ENCODE peak calls at places on chromosomes 16 and 17, in nine cellular contexts. W is KG1; F is nephron progenitor cell; A is GM04504; G is HuH-7; Y is fibroblast of lung; B is activated CD8-positive, alpha-beta T cell treated with anti-CD3 and anti-CD28 coated beads, Interleukin-2, amount 10 ng/mL, durations not matched to agents 7 days and 5 days; P is HFFc6; T is HEK293T. S is an unnamed sample.

GRCh38 chr17:18101828-18102227 is 6.7 kb upstream of the MYO15A start:
- DNase-seq in W (no peak), F (no peak), A (no peak), G (no peak), Y (no peak), B (no peak), P (no peak), T (no peak), S (no peak)

GRCh38 chr16:48811478-48811877 is 201.5 kb upstream of the N4BP1 start:
- DNase-seq in W (no peak), F (no peak), A (no peak), G (no peak), Y (no peak), B (no peak), P (no peak), T (no peak), S (no peak)

GRCh38 chr17:76007850-76008165 is 7.2 kb downstream of the CDK3 start:
- DNase-seq in W (no peak), F (no peak), A (no peak), G (no peak), Y (no peak), B (no peak), P (no peak), T (no peak), S (no peak)

GRCh38 chr17:30363715-30364202 is 15.0 kb upstream of the CPD start:
- DNase-seq in W (peak; percentile 36), F (no peak), A (peak; percentile 34), G (no peak), Y (peak; percentile 84), B (peak; percentile 87), P (peak; percentile 81), T (no peak), S (peak; percentile 35)

GRCh38 chr17:40425741-40426140 is 8.0 kb upstream of the TOP2A start:
- DNase-seq in W (no peak), F (no peak), A (no peak), G (no peak), Y (no peak), B (no peak), P (no peak), T (no peak), S (no peak)

GRCh38 chr17:27471321-27472269 is 15.3 kb downstream of the KSR1 start:
- DNase-seq in W (no peak), F (no peak), A (no peak), G (no peak), Y (no peak), B (peak; percentile 89), P (no peak), T (no peak), S (no peak)

GRCh38 chr16:27520982-27521673 is 28.6 kb downstream of the GTF3C1 start:
- DNase-seq in W (no peak), F (no peak), A (no peak), G (no peak), Y (peak; percentile 41), B (no peak), P (no peak), T (no peak), S (no peak)

GRCh38 chr17:49515196-49515770 is 20.2 kb downstream of the NGFR start:
- DNase-seq in W (no peak), F (peak; percentile 68), A (peak; percentile 97), G (peak; percentile 51), Y (peak; percentile 99), B (no peak), P (peak; percentile 87), T (peak; percentile 58), S (peak; percentile 98)

GRCh38 chr17:72193395-72194106 is 72.7 kb downstream of the SOX9 start:
- DNase-seq in W (no peak), F (no peak), A (no peak), G (no peak), Y (no peak), B (no peak), P (no peak), T (no peak), S (no peak)

GRCh38 chr17:35046740-35047283 is 16.7 kb downstream of the RFFL start:
- DNase-seq in W (no peak), F (no peak), A (peak; percentile 41), G (no peak), Y (peak; percentile 30), B (peak; percentile 78), P (no peak), T (peak; percentile 30), S (peak; percentile 8)

GRCh38 chr17:72282439-72283029 is 161.7 kb downstream of the SOX9 start:
- DNase-seq in W (no peak), F (no peak), A (no peak), G (no peak), Y (no peak), B (no peak), P (no peak), T (no peak), S (no peak)

GRCh38 chr16:4624827-4625616 is 396 bp downstream of the MGRN1 start:
- DNase-seq in W (peak; percentile 53), F (peak; percentile 71), A (no peak), G (no peak), Y (peak; percentile 66), B (peak; percentile 77), P (peak; percentile 22), T (peak; percentile 32), S (no peak)

GRCh38 chr17:35214192-35214591 is 20.0 kb upstream of the SLC35G3 start:
- DNase-seq in W (peak; percentile 39), F (no peak), A (no peak), G (no peak), Y (no peak), B (peak; percentile 78), P (no peak), T (no peak), S (no peak)

GRCh38 chr17:10789694-10790271 is 14.1 kb downstream of the TMEM238L start:
- DNase-seq in W (no peak), F (no peak), A (no peak), G (no peak), Y (no peak), B (no peak), P (no peak), T (no peak), S (no peak)

GRCh38 chr17:65385726-65386125 is 175.7 kb downstream of the AXIN2 start:
- DNase-seq in W (no peak), F (no peak), A (no peak), G (peak; percentile 45), Y (no peak), B (no peak), P (no peak), T (no peak), S (no peak)

GRCh38 chr17:79842136-79842655 is 3.0 kb upstream of the CBX4 start:
- DNase-seq in W (no peak), F (peak; percentile 21), A (no peak), G (no peak), Y (no peak), B (no peak), P (no peak), T (no peak), S (no peak)

GRCh38 chr16:72261127-72261526 is 89.2 kb upstream of the PMFBP1 start:
- DNase-seq in W (no peak), F (no peak), A (no peak), G (no peak), Y (no peak), B (no peak), P (no peak), T (no peak), S (no peak)

GRCh38 chr17:75619506-75620431 is 13.5 kb upstream of the SMIM5 start:
- DNase-seq in W (no peak), F (peak; percentile 82), A (no peak), G (peak; percentile 96), Y (peak; percentile 14), B (peak; percentile 47), P (peak; percentile 13), T (peak; percentile 61), S (no peak)

GRCh38 chr17:57441270-57441600 is 184.9 kb downstream of the MSI2 start:
- DNase-seq in W (no peak), F (no peak), A (no peak), G (no peak), Y (no peak), B (no peak), P (no peak), T (no peak), S (no peak)

GRCh38 chr16:30641378-30641982 is 9.3 kb upstream of the PRR14 start:
- DNase-seq in W (no peak), F (no peak), A (no peak), G (no peak), Y (no peak), B (no peak), P (no peak), T (no peak), S (no peak)

GRCh38 chr16:72244853-72245252 is 72.9 kb upstream of the PMFBP1 start:
- DNase-seq in W (no peak), F (no peak), A (no peak), G (no peak), Y (no peak), B (no peak), P (no peak), T (no peak), S (no peak)

GRCh38 chr17:1082579-1082978 is 85.7 kb downstream of the TIMM22 start:
- DNase-seq in W (no peak), F (no peak), A (no peak), G (no peak), Y (peak; percentile 79), B (no peak), P (peak; percentile 49), T (no peak), S (no peak)

GRCh38 chr16:9012848-9013507 is 49.3 kb upstream of the USP7 start:
- DNase-seq in W (no peak), F (peak; percentile 60), A (no peak), G (no peak), Y (peak; percentile 5), B (no peak), P (no peak), T (no peak), S (no peak)

GRCh38 chr17:42055003-42055402 is 4.6 kb upstream of the C17orf113 start:
- DNase-seq in W (no peak), F (no peak), A (no peak), G (no peak), Y (no peak), B (no peak), P (no peak), T (no peak), S (no peak)

GRCh38 chr16:86956437-86956836 is 360.8 kb downstream of the C16orf95 start:
- DNase-seq in W (no peak), F (no peak), A (no peak), G (no peak), Y (no peak), B (no peak), P (no peak), T (no peak), S (no peak)

GRCh38 chr16:69906838-69907301 is 44.3 kb upstream of the CLEC18A start:
- DNase-seq in W (no peak), F (no peak), A (peak; percentile 47), G (no peak), Y (peak; percentile 80), B (no peak), P (peak; percentile 72), T (no peak), S (no peak)

GRCh38 chr17:82097187-82097918 is 683 bp downstream of the FASN start:
- DNase-seq in W (no peak), F (peak; percentile 69), A (peak; percentile 28), G (peak; percentile 56), Y (peak; percentile 47), B (peak; percentile 45), P (peak; percentile 31), T (peak; percentile 42), S (peak; percentile 15)

GRCh38 chr16:595094-595528 is 5.2 kb downstream of the RAB40C start:
- DNase-seq in W (no peak), F (no peak), A (no peak), G (no peak), Y (no peak), B (no peak), P (no peak), T (no peak), S (no peak)

GRCh38 chr17:13545941-13546340 is 55.8 kb downstream of the HS3ST3A1 start:
- DNase-seq in W (no peak), F (no peak), A (no peak), G (no peak), Y (no peak), B (no peak), P (no peak), T (no peak), S (no peak)

GRCh38 chr17:48627625-48628510 is 1.7 kb upstream of the HOXB9 start:
- DNase-seq in W (no peak), F (peak; percentile 32), A (no peak), G (no peak), Y (no peak), B (no peak), P (no peak), T (no peak), S (no peak)

GRCh38 chr17:17189559-17189958 is 16.6 kb downstream of the PLD6 start:
- DNase-seq in W (no peak), F (no peak), A (no peak), G (no peak), Y (no peak), B (no peak), P (no peak), T (no peak), S (no peak)

S was measured in GM04503.